ENCODE peak calls at places on chromosomes 2 and 18, in four cellular contexts. N is breast epithelium, M is Panc1, U is transverse colon. Y is an unnamed sample. For H3K4me1, the result is how much of the 10 kb centered on the place peaks cover.

GRCh38 chr2:20617892-20618467 is 32.9 kb downstream of the HS1BP3 start:
- DNase-seq in N (peak), M (peak), U (peak), Y (peak)

GRCh38 chr2:173963323-173963816 is 1.8 kb downstream of the SP3 start:
- DNase-seq in N (no peak), M (no peak), U (peak), Y (no peak)

GRCh38 chr2:108449410-108450200 is 599 bp downstream of the GCC2 start:
- DNase-seq in N (no peak), M (no peak), U (peak), Y (peak)

GRCh38 chr2:8662239-8662879 is 19.5 kb upstream of the ID2 start:
- DNase-seq in N (no peak), M (no peak), U (no peak), Y (no peak)

GRCh38 chr2:152716805-152717241 is 438 bp downstream of the PRPF40A start:
- DNase-seq in N (no peak), M (no peak), U (peak), Y (no peak)

GRCh38 chr2:211455225-211455841 is 898.9 kb downstream of the CPS1 start:
- DNase-seq in N (no peak), M (peak), U (peak), Y (peak)

GRCh38 chr2:181658444-181658843 is 1.5 kb upstream of the CERKL start:
- DNase-seq in N (no peak), M (no peak), U (no peak), Y (no peak)

GRCh38 chr2:120448961-120449421 is 103.1 kb downstream of the INHBB start:
- DNase-seq in N (no peak), M (no peak), U (peak), Y (no peak)

GRCh38 chr18:6763524-6763923 is 34.0 kb downstream of the ARHGAP28 start:
- DNase-seq in N (no peak), M (no peak), U (no peak), Y (no peak)

GRCh38 chr2:196409376-196409775 is 230.1 kb upstream of the CCDC150 start:
- DNase-seq in N (no peak), M (no peak), U (no peak), Y (no peak)

GRCh38 chr2:18976112-18976961 is 382.1 kb downstream of the OSR1 start:
- DNase-seq in N (no peak), M (no peak), U (peak), Y (no peak)

GRCh38 chr18:35104391-35105051 is 63.3 kb downstream of the MAPRE2 start:
- DNase-seq in N (no peak), M (no peak), U (no peak), Y (no peak)

GRCh38 chr2:32864337-32864736 is 82.4 kb upstream of the LTBP1 start:
- DNase-seq in N (no peak), M (no peak), U (no peak), Y (no peak)

GRCh38 chr18:51506811-51507210 is 309.3 kb upstream of the MEX3C start:
- DNase-seq in N (no peak), M (no peak), U (no peak), Y (no peak)

GRCh38 chr18:51514128-51514527 is 316.6 kb upstream of the MEX3C start:
- DNase-seq in N (no peak), M (no peak), U (no peak), Y (no peak)

GRCh38 chr18:51513525-51513924 is 316.0 kb upstream of the MEX3C start:
- DNase-seq in N (no peak), M (no peak), U (no peak), Y (no peak)

DNA sequence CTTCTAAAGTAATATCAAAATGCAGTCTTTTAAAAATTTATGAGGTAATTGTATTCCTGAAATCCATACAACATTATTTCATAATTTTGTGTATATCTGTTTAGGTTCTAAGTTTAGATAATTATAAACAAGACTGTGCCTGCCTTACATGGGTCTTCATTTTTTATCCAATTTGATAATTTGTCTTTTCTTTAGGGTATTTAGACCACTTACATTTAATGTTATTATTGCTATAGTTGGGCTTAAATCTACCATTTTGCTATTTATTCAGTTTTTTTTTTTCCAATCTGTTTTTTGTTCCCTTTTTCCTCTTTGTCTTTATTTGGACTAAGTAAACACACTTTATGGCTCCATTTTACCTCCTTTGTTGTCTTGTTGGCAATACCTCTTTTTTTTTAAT is 312.5 kb upstream of the MEX3C start:
- DNase-seq in N (no peak), M (no peak), U (no peak), Y (no peak)
- TF ChIP-seq POLR2AphosphoS5 in N (no peak), M (no peak), U (no peak), Y (no peak)

GRCh38 chr2:102803897-102804217 is 42.0 kb downstream of the TMEM182 start:
- DNase-seq in N (no peak), M (no peak), U (no peak), Y (no peak)
- H3K4me1 ChIP-seq in N (under half), M (under half), U (under half), Y (under half)

DNA sequence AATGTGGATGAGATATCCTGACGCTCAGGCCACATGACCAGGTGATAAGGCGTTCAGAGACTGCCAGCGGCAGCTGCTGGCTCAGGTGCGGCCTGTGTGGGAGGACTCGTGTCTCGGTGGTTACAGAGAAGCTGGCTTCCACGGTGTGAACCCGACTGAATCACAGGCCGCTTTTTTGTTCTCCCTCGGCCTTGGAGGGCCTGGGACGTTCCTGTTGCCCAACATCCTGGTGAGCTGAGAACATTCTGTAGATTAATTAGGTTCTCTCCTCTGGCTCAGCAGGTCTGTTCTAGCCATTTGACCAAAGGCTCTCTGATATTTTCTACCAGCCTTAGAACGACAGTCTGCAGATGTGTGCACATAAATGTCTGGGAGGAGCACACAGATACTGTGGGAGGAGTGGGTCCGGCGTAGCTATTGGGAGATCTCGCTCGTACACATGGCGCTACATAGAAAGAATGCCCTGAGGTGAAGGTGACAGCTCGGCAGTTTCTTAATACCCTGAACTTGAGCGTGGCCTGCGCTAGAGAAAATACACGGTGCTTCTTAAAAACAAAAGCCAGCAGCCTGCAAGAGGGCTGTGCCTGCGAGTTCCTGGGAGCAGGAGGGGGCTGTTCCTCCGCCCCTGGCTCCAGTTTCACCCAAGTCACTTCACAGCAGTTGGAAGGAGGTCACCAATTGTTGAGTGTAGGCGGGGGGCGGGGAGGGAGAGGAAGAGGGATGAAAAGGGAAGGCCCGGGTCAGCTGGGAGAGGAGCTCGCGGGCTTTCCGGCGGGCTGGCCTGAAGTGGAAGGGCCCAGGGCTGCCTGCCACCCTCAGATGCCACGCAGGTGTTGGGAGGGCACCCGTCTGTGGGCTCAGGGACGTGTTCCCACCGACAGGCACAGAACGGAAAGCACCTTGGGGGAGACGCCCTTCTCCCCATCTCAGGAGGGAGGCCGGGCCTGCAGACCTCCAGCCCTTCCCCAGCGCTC is 124.6 kb upstream of the ZNF516 start:
- DNase-seq in N (no peak), M (no peak), U (peak), Y (peak)
- TF ChIP-seq POLR2AphosphoS5 in N (no peak), M (no peak), U (no peak), Y (peak)

GRCh38 chr18:63292844-63293683 is 26.5 kb downstream of the BCL2 start:
- DNase-seq in N (no peak), M (no peak), U (peak), Y (no peak)
- H3K4me1 ChIP-seq in N (under half), M (under half), U (under half), Y (under half)

GRCh38 chr18:74550886-74551285 is 16.6 kb downstream of the CNDP1 start:
- DNase-seq in N (no peak), M (no peak), U (no peak), Y (no peak)

GRCh38 chr18:74549591-74550104 is 15.3 kb downstream of the CNDP1 start:
- DNase-seq in N (no peak), M (no peak), U (no peak), Y (no peak)

GRCh38 chr18:74546007-74546406 is 11.7 kb downstream of the CNDP1 start:
- DNase-seq in N (no peak), M (no peak), U (no peak), Y (no peak)

GRCh38 chr18:74544898-74545297 is 10.6 kb downstream of the CNDP1 start:
- DNase-seq in N (no peak), M (no peak), U (no peak), Y (peak)

GRCh38 chr18:74546751-74547530 is 12.6 kb downstream of the CNDP1 start:
- DNase-seq in N (no peak), M (no peak), U (no peak), Y (peak)
- TF ChIP-seq POLR2AphosphoS5 in N (no peak), M (no peak), U (no peak), Y (no peak)

GRCh38 chr18:62755454-62755853 is 40.1 kb downstream of the PHLPP1 start:
- DNase-seq in N (no peak), M (no peak), U (no peak), Y (no peak)
- H3K4me1 ChIP-seq in N (under half), M (under half), U (half or more), Y (under half)

GRCh38 chr18:3060667-3061580 is 48.0 kb upstream of the LPIN2 start:
- DNase-seq in N (no peak), M (no peak), U (no peak), Y (no peak)
- TF ChIP-seq POLR2AphosphoS5 in N (no peak), M (no peak), U (no peak), Y (no peak)